ENCODE peak calls at places on chromosome 6, in four cellular contexts. E, C, O and H are unnamed samples.

GRCh38 chr6:35539223-35539622 is 26.5 kb upstream of the TULP1 start:
- DNase-seq in E (no peak), C (no peak), O (no peak), H (no peak)

GRCh38 chr6:8243462-8243861 is 141.1 kb upstream of the EEF1E1 start:
- DNase-seq in E (no peak), C (no peak), O (peak; percentile 49), H (no peak)

GRCh38 chr6:140271759-140272377 is 897.4 kb upstream of the CITED2 start:
- DNase-seq in C (no peak), O (no peak), E (no peak), H (no peak)

GRCh38 chr6:44126320-44127149 is 717 bp downstream of the MRPL14 start:
- DNase-seq in C (peak; percentile 54), E (peak; percentile 46), O (peak; percentile 47), H (peak; percentile 70)

GRCh38 chr6:139925894-139926641 is 551.6 kb upstream of the CITED2 start:
- DNase-seq in C (peak; percentile 24), E (no peak), O (no peak), H (peak; percentile 65)

GRCh38 chr6:100440935-100441334 is 23.8 kb downstream of the SIM1 start:
- DNase-seq in E (no peak), C (no peak), O (no peak), H (no peak)

GRCh38 chr6:26286168-26286854 is 78.7 kb upstream of the BTN3A2 start:
- DNase-seq in C (peak; percentile 80), E (peak; percentile 55), O (peak; percentile 65), H (peak; percentile 90)

GRCh38 chr6:71288228-71289038 is at the start of gene OGFRL1:
- DNase-seq in O (peak; percentile 32), C (peak; percentile 74), E (peak; percentile 72), H (peak; percentile 85)

GRCh38 chr6:10582774-10583508 is 61.8 kb downstream of the GCNT2 start:
- DNase-seq in C (peak; percentile 73), E (no peak), O (peak; percentile 65), H (no peak)

GRCh38 chr6:99790679-99791078 is 184.0 kb downstream of the PRDM13 start:
- DNase-seq in C (no peak), O (no peak), E (no peak), H (no peak)

GRCh38 chr6:117483004-117483644 is 650 bp downstream of the DCBLD1 start:
- DNase-seq in O (peak; percentile 54), C (peak; percentile 75), E (peak; percentile 62), H (peak; percentile 74)

GRCh38 chr6:150683320-150683719 is 83.6 kb downstream of the PLEKHG1 start:
- DNase-seq in O (no peak), C (peak; percentile 24), E (no peak), H (no peak)

GRCh38 chr6:152002306-152002705 is 194.8 kb downstream of the ESR1 start:
- DNase-seq in E (no peak), O (no peak), C (no peak), H (no peak)

GRCh38 chr6:34022250-34022872 is 123.5 kb downstream of the GRM4 start:
- DNase-seq in O (no peak), C (no peak), E (no peak), H (no peak)

GRCh38 chr6:1524040-1524480 is 85.7 kb upstream of the FOXC1 start:
- DNase-seq in O (peak; percentile 57), E (no peak), C (peak; percentile 49), H (peak; percentile 68)

GRCh38 chr6:43953794-43954310 is 173.4 kb downstream of the MRPL14 start:
- DNase-seq in E (no peak), O (no peak), C (peak; percentile 25), H (no peak)

GRCh38 chr6:127690092-127690491 is 113.1 kb downstream of the C6orf58 start:
- DNase-seq in E (no peak), C (no peak), O (peak; percentile 15), H (no peak)

GRCh38 chr6:21970560-21970959 is 326.3 kb downstream of the PRL start:
- DNase-seq in E (no peak), O (no peak), C (no peak), H (no peak)

GRCh38 chr6:160386869-160387518 is 38.8 kb downstream of the SLC22A3 start:
- DNase-seq in E (peak; percentile 68), O (peak; percentile 87), C (no peak), H (no peak)

GRCh38 chr6:100176951-100177710 is 183.1 kb upstream of the MCHR2 start:
- DNase-seq in O (no peak), C (no peak), E (no peak), H (peak; percentile 23)

GRCh38 chr6:151440930-151441329 is 11.0 kb downstream of the RMND1 start:
- DNase-seq in E (no peak), C (no peak), O (no peak), H (no peak)

GRCh38 chr6:79750806-79751205 is 119.7 kb downstream of the SH3BGRL2 start:
- DNase-seq in O (no peak), E (no peak), C (no peak), H (no peak)

GRCh38 chr6:15491986-15492269 is 170.9 kb downstream of the DTNBP1 start:
- DNase-seq in C (no peak), O (no peak), E (no peak), H (no peak)

GRCh38 chr6:16239090-16239797 is 857 bp downstream of the GMPR start:
- DNase-seq in E (no peak), O (no peak), C (peak; percentile 32), H (no peak)

GRCh38 chr6:159830481-159831372 is 30.7 kb downstream of the PNLDC1 start:
- DNase-seq in C (no peak), E (no peak), O (no peak), H (no peak)

GRCh38 chr6:125044066-125044465 is 81.8 kb downstream of the RNF217 start:
- DNase-seq in E (no peak), O (no peak), C (no peak), H (no peak)

GRCh38 chr6:489762-490161 is 98.2 kb downstream of the IRF4 start:
- DNase-seq in O (no peak), C (no peak), E (no peak), H (no peak)
- H3K4me1 ChIP-seq in O (no peaks in the 10 kb centered on the region), C (no peaks in the 10 kb centered on the region), E (no peaks in the 10 kb centered on the region), H (no peaks in the 10 kb centered on the region)

GRCh38 chr6:37546141-37546871 is 46.6 kb upstream of the CCDC167 start:
- DNase-seq in O (peak; percentile 39), E (no peak), C (no peak), H (no peak)
- H3K4me1 ChIP-seq in O (peaks cover 3% of the 10 kb centered on the region), E (peaks cover 31% of the 10 kb centered on the region), C (no peaks in the 10 kb centered on the region), H (peaks cover 20% of the 10 kb centered on the region)

DNA sequence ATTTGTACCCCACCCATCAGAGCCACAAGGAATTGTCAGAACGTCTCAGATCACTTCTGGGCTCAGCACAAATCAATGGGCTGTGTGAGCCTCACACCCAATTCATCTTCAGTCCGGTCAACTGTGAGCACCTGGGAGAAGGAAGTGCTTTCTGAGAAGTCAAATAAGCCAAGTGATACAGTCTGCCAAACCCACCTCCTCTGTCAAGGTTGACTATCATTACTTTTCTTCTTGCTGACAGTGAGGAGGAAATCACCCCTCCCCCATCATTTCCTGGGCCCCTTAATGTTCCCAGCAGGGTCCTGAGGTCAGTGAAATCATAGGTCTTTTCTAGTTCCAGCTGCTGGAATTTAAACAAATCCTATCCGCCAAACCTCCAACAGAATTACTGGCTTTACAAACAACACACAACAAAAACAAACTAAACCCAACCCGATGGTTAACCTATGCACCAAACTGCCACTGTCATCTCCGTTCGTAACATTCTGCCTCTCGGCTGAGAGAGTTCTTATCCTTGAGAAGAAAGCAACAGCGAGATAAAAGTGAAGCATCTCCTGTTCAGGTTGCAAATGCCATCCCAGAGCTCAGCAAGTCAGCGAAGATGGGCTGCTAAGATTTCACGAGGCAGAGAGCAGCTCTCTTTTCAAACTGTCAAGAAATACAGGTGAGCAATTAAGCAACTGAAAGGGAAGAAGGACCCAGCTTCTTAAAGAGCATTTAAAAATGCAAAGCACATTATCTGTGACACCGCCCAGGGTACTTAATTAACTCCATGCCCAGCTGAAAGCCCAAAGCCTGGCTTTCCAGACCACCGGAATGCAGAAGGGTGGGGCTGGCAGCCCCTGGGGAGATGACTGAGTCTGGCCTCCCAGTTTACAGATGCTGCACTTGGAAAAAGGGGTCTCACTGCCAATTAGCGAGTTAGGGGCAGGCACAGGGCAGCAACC is 24.7 kb downstream of the GFOD1 start:
- DNase-seq in O (no peak), C (no peak), E (no peak), H (peak; percentile 70)
- H3K4me1 ChIP-seq in O (peaks cover 16% of the 10 kb centered on the region), C (peaks cover 6% of the 10 kb centered on the region), E (peaks cover 18% of the 10 kb centered on the region), H (peaks cover 49% of the 10 kb centered on the region)

GRCh38 chr6:82138075-82138791 is 109.3 kb downstream of the IBTK start:
- DNase-seq in C (no peak), E (no peak), O (peak; percentile 35), H (no peak)
- H3K4me1 ChIP-seq in C (peaks cover under 1% of the 10 kb centered on the region), E (no peaks in the 10 kb centered on the region), O (no peaks in the 10 kb centered on the region), H (no peaks in the 10 kb centered on the region)

GRCh38 chr6:42095066-42095465 is 44.7 kb downstream of the TAF8 start:
- DNase-seq in O (no peak), C (no peak), E (peak; percentile 60), H (no peak)
- H3K4me1 ChIP-seq in O (peaks cover 13% of the 10 kb centered on the region), C (peaks cover 20% of the 10 kb centered on the region), E (peaks cover 66% of the 10 kb centered on the region), H (peaks cover 8% of the 10 kb centered on the region)

GRCh38 chr6:109296305-109296915 is 85.9 kb downstream of the CD164 start:
- DNase-seq in C (peak; percentile 28), O (no peak), E (no peak), H (no peak)

GRCh38 chr6:109295766-109296156 is 86.5 kb downstream of the CD164 start:
- DNase-seq in E (no peak), C (no peak), O (no peak), H (no peak)

GRCh38 chr6:109296971-109297372 is 85.3 kb downstream of the CD164 start:
- DNase-seq in C (no peak), O (no peak), E (no peak), H (no peak)

GRCh38 chr6:109298605-109299004 is 83.7 kb downstream of the CD164 start:
- DNase-seq in O (no peak), C (no peak), E (no peak), H (no peak)

GRCh38 chr6:109297719-109298118 is 84.5 kb downstream of the CD164 start:
- DNase-seq in O (no peak), E (no peak), C (no peak), H (no peak)
- H3K4me1 ChIP-seq in O (no peaks in the 10 kb centered on the region), E (peaks cover 29% of the 10 kb centered on the region), C (peaks cover 45% of the 10 kb centered on the region), H (no peaks in the 10 kb centered on the region)